ENCODE peak calls at places on chromosomes 11 and 22, in six cellular contexts. D, R, P, Z, B and M are unnamed samples.
A peak's percentile ranks its signal among the peaks of the same experiment; 100 is the strongest.

GRCh38 chr11:120974466-120974865 is 49.4 kb upstream of the TBCEL start:
- DNase-seq in D (no peak), R (no peak), P (no peak), Z (no peak), B (no peak), M (no peak)

GRCh38 chr11:134040386-134041297 is 28.2 kb upstream of the JAM3 start:
- DNase-seq in D (no peak), R (no peak), P (peak; percentile 56), Z (peak; percentile 56), B (peak; percentile 58), M (peak; percentile 50)

GRCh38 chr11:31808268-31808667 is 2.9 kb downstream of the PAX6 start:
- DNase-seq in D (no peak), R (no peak), P (no peak), Z (no peak), B (no peak), M (no peak)

GRCh38 chr11:44008698-44009097 is 39.1 kb upstream of the ACCSL start:
- DNase-seq in D (no peak), R (no peak), P (no peak), Z (no peak), B (no peak), M (no peak)

GRCh38 chr11:134124660-134125451 is 56.0 kb downstream of the JAM3 start:
- DNase-seq in D (no peak), R (peak; percentile 52), P (peak; percentile 28), Z (peak; percentile 49), B (no peak), M (no peak)

GRCh38 chr11:64694821-64695365 is 28.1 kb downstream of the NRXN2 start:
- DNase-seq in D (no peak), R (no peak), P (no peak), Z (no peak), B (no peak), M (no peak)

GRCh38 chr11:45238724-45239123 is 47.4 kb downstream of the SYT13 start:
- DNase-seq in D (no peak), R (no peak), P (peak; percentile 21), Z (peak; percentile 69), B (peak; percentile 17), M (peak; percentile 22)

GRCh38 chr11:61146413-61146812 is 14.8 kb downstream of the VPS37C start:
- DNase-seq in D (no peak), R (no peak), P (no peak), Z (no peak), B (no peak), M (no peak)

GRCh38 chr11:130449996-130450419 is 1.6 kb downstream of the ADAMTS15 start:
- DNase-seq in D (no peak), R (peak; percentile 85), P (peak; percentile 94), Z (peak; percentile 94), B (no peak), M (peak; percentile 54)

GRCh38 chr11:32436751-32437405 is 1.5 kb upstream of the WT1 start:
- DNase-seq in D (no peak), R (no peak), P (no peak), Z (no peak), B (no peak), M (no peak)

GRCh38 chr22:31923166-31923565 is 21.2 kb upstream of the YWHAH start:
- DNase-seq in D (no peak), R (peak; percentile 49), P (no peak), Z (peak; percentile 24), B (no peak), M (no peak)

GRCh38 chr11:117570701-117571100 is 226.3 kb downstream of the DSCAML1 start:
- DNase-seq in D (no peak), R (no peak), P (no peak), Z (no peak), B (no peak), M (no peak)

GRCh38 chr22:23066200-23067022 is 3.9 kb upstream of the GNAZ start:
- DNase-seq in D (no peak), R (peak; percentile 2), P (no peak), Z (no peak), B (no peak), M (no peak)

GRCh38 chr11:28009383-28009782 is 98.6 kb downstream of the KIF18A start:
- DNase-seq in D (no peak), R (no peak), P (peak; percentile 89), Z (peak; percentile 69), B (peak; percentile 77), M (peak; percentile 72)

GRCh38 chr11:10699072-10699471 is 5.5 kb upstream of the IRAG1 start:
- DNase-seq in D (no peak), R (no peak), P (peak; percentile 26), Z (no peak), B (no peak), M (no peak)

GRCh38 chr11:115503886-115504278 is 333 bp downstream of the CADM1 start:
- DNase-seq in D (no peak), R (no peak), P (no peak), Z (no peak), B (no peak), M (no peak)

GRCh38 chr11:102724904-102725515 is at the start of gene MMP8:
- DNase-seq in D (no peak), R (no peak), P (no peak), Z (no peak), B (no peak), M (no peak)

GRCh38 chr11:12818333-12819015 is 144.3 kb downstream of the TEAD1 start:
- DNase-seq in D (no peak), R (peak; percentile 55), P (peak; percentile 84), Z (peak; percentile 86), B (peak; percentile 84), M (peak; percentile 85)

GRCh38 chr11:122795281-122795680 is 43.0 kb upstream of the CRTAM start:
- DNase-seq in D (no peak), R (no peak), P (no peak), Z (no peak), B (no peak), M (no peak)

GRCh38 chr22:37270928-37271650 is 11.2 kb upstream of the CYTH4 start:
- DNase-seq in D (no peak), R (no peak), P (peak; percentile 14), Z (peak; percentile 43), B (no peak), M (no peak)

GRCh38 chr11:55949330-55949729 is 13.1 kb upstream of the OR5I1 start:
- DNase-seq in D (no peak), R (no peak), P (no peak), Z (no peak), B (no peak), M (no peak)

GRCh38 chr22:40107756-40108437 is 69.8 kb upstream of the TNRC6B start:
- DNase-seq in D (no peak), R (peak; percentile 10), P (peak; percentile 43), Z (peak; percentile 47), B (peak; percentile 45), M (peak; percentile 55)

GRCh38 chr22:42376721-42377177 is 55.5 kb downstream of the NFAM1 start:
- DNase-seq in D (no peak), R (peak; percentile 61), P (peak; percentile 89), Z (peak; percentile 65), B (no peak), M (no peak)

GRCh38 chr22:25990940-25991339 is 178.3 kb upstream of the SEZ6L start:
- DNase-seq in D (no peak), R (no peak), P (no peak), Z (no peak), B (no peak), M (no peak)

GRCh38 chr11:111975076-111975806 is 38.1 kb downstream of the DIXDC1 start:
- DNase-seq in D (no peak), R (peak; percentile 40), P (no peak), Z (no peak), B (no peak), M (no peak)

GRCh38 chr11:75347781-75348613 is 3.5 kb downstream of the ARRB1 start:
- DNase-seq in D (no peak), R (peak; percentile 50), P (peak; percentile 98), Z (peak; percentile 91), B (peak; percentile 76), M (peak; percentile 64)

GRCh38 chr22:26797910-26798309 is 140.5 kb downstream of the MIAT start:
- DNase-seq in D (no peak), R (no peak), P (no peak), Z (no peak), B (no peak), M (no peak)

GRCh38 chr11:132430352-132431091 is 1060.1 kb downstream of the NTM start:
- DNase-seq in D (no peak), R (no peak), P (peak; percentile 1), Z (no peak), B (no peak), M (no peak)

GRCh38 chr22:40597541-40598453 is 38.7 kb downstream of the MRTFA start:
- DNase-seq in D (no peak), R (no peak), P (peak; percentile 40), Z (no peak), B (peak; percentile 84), M (peak; percentile 80)

GRCh38 chr11:31764766-31765165 is 46.4 kb downstream of the PAX6 start:
- DNase-seq in D (no peak), R (no peak), P (no peak), Z (no peak), B (no peak), M (no peak)

GRCh38 chr11:10109836-10110235 is 184.2 kb downstream of the SBF2 start:
- DNase-seq in D (no peak), R (no peak), P (peak; percentile 93), Z (peak; percentile 93), B (no peak), M (no peak)

GRCh38 chr11:118892964-118893363 is 9.3 kb downstream of the CXCR5 start:
- DNase-seq in D (no peak), R (no peak), P (no peak), Z (no peak), B (no peak), M (no peak)
- H3K4me3 ChIP-seq in D (no peak overlapping the region), R (no peak overlapping the region), P (no peak overlapping the region), Z (no peak overlapping the region), B (no peak overlapping the region), M (no peak overlapping the region)

GRCh38 chr11:18230859-18231258 is 5.7 kb downstream of the SAA4 start:
- DNase-seq in D (no peak), R (no peak), P (no peak), Z (no peak), B (no peak), M (no peak)

GRCh38 chr11:18236664-18237356 is at the start of gene SAA4:
- DNase-seq in D (no peak), R (no peak), P (no peak), Z (no peak), B (peak; percentile 52), M (peak; percentile 49)

GRCh38 chr11:18235394-18235926 is 1.1 kb downstream of the SAA4 start:
- DNase-seq in D (no peak), R (no peak), P (no peak), Z (no peak), B (no peak), M (no peak)

GRCh38 chr11:18235935-18236334 is 667 bp downstream of the SAA4 start:
- DNase-seq in D (no peak), R (no peak), P (no peak), Z (no peak), B (no peak), M (no peak)

GRCh38 chr11:18233912-18234311 is 2.7 kb downstream of the SAA4 start:
- DNase-seq in D (no peak), R (no peak), P (no peak), Z (no peak), B (no peak), M (no peak)
- H3K4me3 ChIP-seq in D (no peak overlapping the region), R (no peak overlapping the region), P (no peak overlapping the region), Z (no peak overlapping the region), B (no peak overlapping the region), M (no peak overlapping the region)

GRCh38 chr11:47573321-47573720 is 5.4 kb downstream of the KBTBD4 start:
- DNase-seq in D (no peak), R (peak; percentile 49), P (no peak), Z (no peak), B (no peak), M (no peak)
- H3K4me3 ChIP-seq in D (no peak overlapping the region), R (no peak overlapping the region), P (no peak overlapping the region), Z (no peak overlapping the region), B (no peak overlapping the region), M (no peak overlapping the region)

GRCh38 chr11:77136074-77136473 is 8.0 kb downstream of the MYO7A start:
- DNase-seq in D (no peak), R (no peak), P (peak; percentile 44), Z (peak; percentile 48), B (peak; percentile 69), M (peak; percentile 74)
- H3K4me3 ChIP-seq in D (no peak overlapping the region), R (no peak overlapping the region), P (no peak overlapping the region), Z (no peak overlapping the region), B (no peak overlapping the region), M (no peak overlapping the region)